ENCODE peak calls at places on chromosomes 1 and 21, in eight cellular contexts. A is progenitor cell of endocrine pancreas, S is mucosa of descending colon, G is AG04450, N is WTC11, Z is Calu3, L is type B pancreatic cell, M is neural crest cell. J is an unnamed sample.

GRCh38 chr1:115183158-115183557 is 93.9 kb upstream of the TSPAN2 start:
- DNase-seq in A (no peak), S (no peak), G (no peak), N (peak; percentile 60), Z (no peak), L (no peak), M (no peak), J (peak; percentile 21)

GRCh38 chr1:233144434-233144833 is 151.1 kb downstream of the PCNX2 start:
- DNase-seq in A (no peak), S (no peak), G (no peak), N (no peak), Z (no peak), L (no peak), M (no peak), J (no peak)

GRCh38 chr1:55420866-55421265 is 205.7 kb upstream of the USP24 start:
- DNase-seq in A (no peak), S (no peak), G (no peak), N (no peak), Z (no peak), L (no peak), M (no peak), J (no peak)

GRCh38 chr1:184379111-184379752 is 7.6 kb upstream of the C1orf21 start:
- DNase-seq in A (no peak), S (no peak), G (no peak), N (no peak), Z (peak; percentile 35), L (no peak), M (no peak), J (no peak)

GRCh38 chr1:30740952-30741894 is 16.4 kb downstream of the LAPTM5 start:
- DNase-seq in A (no peak), S (peak; percentile 50), G (no peak), N (no peak), Z (peak; percentile 46), L (no peak), M (no peak), J (no peak)

GRCh38 chr1:154745286-154745731 is 124.8 kb downstream of the KCNN3 start:
- DNase-seq in A (no peak), S (no peak), G (no peak), N (no peak), Z (no peak), L (no peak), M (no peak), J (peak; percentile 78)

GRCh38 chr1:93817819-93818569 is 61.0 kb downstream of the DNTTIP2 start:
- DNase-seq in A (no peak), S (no peak), G (no peak), N (no peak), Z (no peak), L (no peak), M (no peak), J (peak; percentile 51)

GRCh38 chr1:27403065-27403726 is 10.8 kb downstream of the GPR3 start:
- DNase-seq in A (no peak), S (peak; percentile 78), G (no peak), N (peak; percentile 64), Z (no peak), L (no peak), M (no peak), J (peak; percentile 75)

GRCh38 chr1:59704721-59705120 is 110.0 kb upstream of the HOOK1 start:
- DNase-seq in A (no peak), S (no peak), G (no peak), N (no peak), Z (no peak), L (no peak), M (no peak), J (no peak)

GRCh38 chr1:59560807-59561450 is 253.8 kb upstream of the HOOK1 start:
- DNase-seq in A (no peak), S (no peak), G (no peak), N (no peak), Z (no peak), L (no peak), M (no peak), J (peak; percentile 17)

GRCh38 chr1:3553166-3553939 is 58.0 kb downstream of the MEGF6 start:
- DNase-seq in A (no peak), S (no peak), G (no peak), N (no peak), Z (no peak), L (no peak), M (no peak), J (no peak)

GRCh38 chr1:240914506-240914905 is 302.6 kb upstream of the GREM2 start:
- DNase-seq in A (no peak), S (no peak), G (no peak), N (no peak), Z (no peak), L (no peak), M (no peak), J (no peak)

GRCh38 chr21:15423676-15424445 is 305.9 kb upstream of the USP25 start:
- DNase-seq in A (no peak), S (no peak), G (no peak), N (no peak), Z (no peak), L (no peak), M (no peak), J (no peak)

GRCh38 chr1:62175568-62176179 is 19.0 kb upstream of the L1TD1 start:
- DNase-seq in A (no peak), S (no peak), G (peak; percentile 10), N (peak; percentile 45), Z (peak; percentile 40), L (no peak), M (peak; percentile 62), J (peak; percentile 55)

GRCh38 chr1:89578940-89579684 is 53.8 kb upstream of the LRRC8C start:
- DNase-seq in A (no peak), S (no peak), G (no peak), N (no peak), Z (no peak), L (no peak), M (no peak), J (no peak)

GRCh38 chr1:236142358-236143103 is at the start of gene GPR137B:
- DNase-seq in A (no peak), S (peak; percentile 72), G (no peak), N (peak; percentile 52), Z (peak; percentile 53), L (no peak), M (peak; percentile 38), J (peak; percentile 83)

GRCh38 chr1:32234792-32235191 is 12.2 kb upstream of the FAM167B start:
- DNase-seq in A (no peak), S (no peak), G (no peak), N (peak; percentile 30), Z (no peak), L (no peak), M (no peak), J (no peak)

GRCh38 chr1:103144681-103145080 is 36.4 kb upstream of the COL11A1 start:
- DNase-seq in A (no peak), S (no peak), G (no peak), N (no peak), Z (no peak), L (no peak), M (no peak), J (no peak)

GRCh38 chr1:24147194-24147593 is 4.3 kb upstream of the IL22RA1 start:
- DNase-seq in A (no peak), S (no peak), G (no peak), N (no peak), Z (no peak), L (no peak), M (no peak), J (no peak)

GRCh38 chr21:42305707-42306147 is 9.5 kb downstream of the TFF3 start:
- DNase-seq in A (no peak), S (no peak), G (no peak), N (no peak), Z (no peak), L (no peak), M (no peak), J (no peak)

GRCh38 chr1:27601771-27602509 is 2.0 kb downstream of the AHDC1 start:
- DNase-seq in A (no peak), S (peak; percentile 77), G (no peak), N (no peak), Z (peak; percentile 33), L (no peak), M (no peak), J (peak; percentile 36)

GRCh38 chr1:155166373-155167165 is 6.5 kb downstream of the KRTCAP2 start:
- DNase-seq in A (no peak), S (peak; percentile 60), G (no peak), N (peak; percentile 82), Z (no peak), L (no peak), M (no peak), J (no peak)

DNA sequence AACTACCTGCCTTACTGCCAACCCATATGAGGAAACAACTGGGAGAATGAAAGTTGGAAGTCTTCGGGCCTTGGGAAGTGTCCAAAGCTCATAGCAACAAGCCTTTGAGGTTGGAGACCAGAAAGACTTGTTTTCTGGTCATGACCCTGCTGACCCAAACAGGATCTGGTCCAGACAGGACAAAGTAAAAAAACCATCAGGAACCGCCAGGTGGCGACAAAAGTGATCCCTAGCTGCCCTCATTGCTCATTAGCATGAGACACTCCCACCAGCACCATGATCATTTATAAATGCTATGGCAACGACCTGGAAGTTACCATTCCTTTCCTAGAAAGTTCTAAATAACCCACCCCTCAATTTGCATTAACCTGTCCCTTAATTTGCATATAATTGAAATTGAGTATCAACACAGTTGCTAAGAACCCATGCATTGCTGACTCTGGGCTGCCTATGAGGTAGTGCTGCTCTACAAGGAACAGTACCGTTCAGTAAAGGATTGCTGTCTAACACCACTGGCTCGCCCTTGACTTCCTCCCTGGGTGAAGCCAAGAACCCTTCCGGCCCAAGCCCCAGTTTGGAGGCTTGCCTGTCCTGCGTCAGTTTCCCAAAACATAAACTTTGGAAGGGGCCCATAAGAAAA is 89.0 kb downstream of the URB2 start:
- DNase-seq in A (no peak), S (no peak), G (no peak), N (peak; percentile 56), Z (peak; percentile 73), L (no peak), M (no peak), J (peak; percentile 56)
- TF ChIP-seq CTCF in A (peak; percentile 27), S (no peak), G (peak; percentile 49), N (no peak), Z (peak; percentile 36), L (peak; percentile 50), M (peak; percentile 23), J (peak; percentile 45)

GRCh38 chr1:117928881-117929339 is 511 bp downstream of the GDAP2 start:
- DNase-seq in A (peak; percentile 24), S (no peak), G (peak; percentile 13), N (peak; percentile 61), Z (peak; percentile 50), L (no peak), M (peak; percentile 46), J (peak; percentile 73)
- TF ChIP-seq CTCF in A (peak; percentile 24), S (no peak), G (peak; percentile 26), N (no peak), Z (no peak), L (peak; percentile 31), M (no peak), J (no peak)

GRCh38 chr1:220511785-220512184 is 16.2 kb upstream of the MARK1 start:
- DNase-seq in A (no peak), S (no peak), G (no peak), N (peak; percentile 63), Z (peak; percentile 22), L (no peak), M (no peak), J (no peak)
- TF ChIP-seq CTCF in A (peak; percentile 56), S (no peak), G (peak; percentile 22), N (peak; percentile 35), Z (no peak), L (peak; percentile 56), M (peak; percentile 45), J (no peak)

DNA sequence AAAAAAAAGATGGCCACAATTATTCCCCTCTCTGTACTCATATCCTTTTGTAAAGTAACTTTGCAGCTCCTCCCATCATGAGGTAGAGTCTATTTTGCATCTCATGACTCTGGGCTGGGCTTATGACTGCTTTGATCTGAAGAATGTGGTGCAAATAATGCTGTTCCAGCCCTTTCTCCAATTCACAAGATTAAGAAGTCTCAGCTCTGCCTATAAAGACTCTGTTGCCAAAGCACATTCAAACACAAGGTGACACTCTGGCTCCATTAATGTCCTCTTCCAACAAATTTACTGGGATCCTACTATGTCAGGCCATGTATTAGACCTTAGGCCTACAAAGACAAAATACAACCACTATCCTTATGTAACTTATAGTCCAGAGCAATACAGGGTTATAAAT is 64.9 kb upstream of the PTCH2 start:
- DNase-seq in A (no peak), S (no peak), G (no peak), N (no peak), Z (no peak), L (no peak), M (no peak), J (no peak)
- TF ChIP-seq CTCF in A (no peak), S (no peak), G (no peak), N (no peak), Z (no peak), L (no peak), M (no peak), J (no peak)

J was measured in activated CD8-positive, alpha-beta T cell treated with anti-CD3 and anti-CD28 coated beads for 36 hours.